ENCODE peak calls at places on chromosomes 16 and 17, in nine cellular contexts. L is stimulated activated CD4-positive, alpha-beta T cell treated with anti-CD3 and anti-CD28 coated beads, Interleukin-15, amount 100 ng/mL, for 1 hour; U is tibial nerve; X is neural progenitor cell; T is stimulated activated CD8-positive, alpha-beta memory T cell treated with anti-CD3 and anti-CD28 coated beads, Interleukin-15, amount 100 ng/mL, for 24 hours; P is upper lobe of right lung; Q is brain pericyte; R is heart left ventricle; K is amygdala. F is an unnamed sample.

GRCh38 chr17:15511142-15511541 is 43.7 kb upstream of the CDRT4 start:
- DNase-seq in L (no peak), U (no peak), X (no peak), T (no peak), P (no peak), Q (no peak), R (no peak), K (no peak), F (no peak)

GRCh38 chr16:67968440-67969285 is at the start of gene SLC12A4:
- DNase-seq in L (peak), U (peak), X (peak), T (peak), P (peak), Q (no peak), R (peak), K (peak), F (no peak)

GRCh38 chr17:48056879-48057278 is 8.7 kb downstream of the NFE2L1 start:
- DNase-seq in L (no peak), U (no peak), X (no peak), T (no peak), P (no peak), Q (no peak), R (no peak), K (no peak), F (no peak)

GRCh38 chr16:9012848-9013507 is 49.3 kb upstream of the USP7 start:
- DNase-seq in L (no peak), U (no peak), X (peak), T (no peak), P (no peak), Q (no peak), R (peak), K (no peak), F (no peak)

GRCh38 chr17:77948690-77949114 is 9.8 kb upstream of the TNRC6C start:
- DNase-seq in L (no peak), U (peak), X (peak), T (no peak), P (no peak), Q (no peak), R (no peak), K (no peak), F (no peak)

GRCh38 chr17:58960068-58960467 is 146.6 kb downstream of the TRIM37 start:
- DNase-seq in L (no peak), U (no peak), X (no peak), T (no peak), P (no peak), Q (no peak), R (no peak), K (no peak), F (peak)

GRCh38 chr17:81962499-81963441 is 1.8 kb upstream of the NOTUM start:
- DNase-seq in L (no peak), U (no peak), X (peak), T (no peak), P (no peak), Q (no peak), R (no peak), K (no peak), F (no peak)

GRCh38 chr17:38877130-38877851 is 7.4 kb downstream of the LASP1 start:
- DNase-seq in L (no peak), U (no peak), X (peak), T (no peak), P (no peak), Q (no peak), R (no peak), K (peak), F (no peak)

GRCh38 chr17:1732241-1733046 is 7.9 kb downstream of the WDR81 start:
- DNase-seq in L (no peak), U (no peak), X (no peak), T (no peak), P (no peak), Q (no peak), R (peak), K (no peak), F (no peak)

GRCh38 chr17:46027326-46028325 is 28.6 kb downstream of the STH start:
- DNase-seq in L (no peak), U (no peak), X (no peak), T (no peak), P (no peak), Q (no peak), R (no peak), K (no peak), F (no peak)

GRCh38 chr17:79154951-79155557 is 80.4 kb downstream of the ENGASE start:
- DNase-seq in L (no peak), U (no peak), X (no peak), T (no peak), P (peak), Q (no peak), R (no peak), K (no peak), F (no peak)

GRCh38 chr17:33811006-33811760 is 443.9 kb upstream of the CCL2 start:
- DNase-seq in L (no peak), U (no peak), X (peak), T (no peak), P (no peak), Q (no peak), R (no peak), K (no peak), F (no peak)

GRCh38 chr17:44115585-44116415 is 7.6 kb downstream of the HDAC5 start:
- DNase-seq in L (no peak), U (no peak), X (peak), T (no peak), P (no peak), Q (no peak), R (no peak), K (no peak), F (no peak)

GRCh38 chr16:65663774-65664173 is 541.9 kb upstream of the CDH11 start:
- DNase-seq in L (no peak), U (no peak), X (no peak), T (no peak), P (no peak), Q (no peak), R (no peak), K (no peak), F (no peak)

GRCh38 chr16:67278773-67279295 is 498 bp upstream of the PLEKHG4 start:
- DNase-seq in L (no peak), U (no peak), X (peak), T (no peak), P (no peak), Q (no peak), R (peak), K (no peak), F (no peak)

GRCh38 chr17:82108038-82108998 is 10.3 kb upstream of the FASN start:
- DNase-seq in L (no peak), U (no peak), X (no peak), T (no peak), P (no peak), Q (no peak), R (no peak), K (no peak), F (no peak)

GRCh38 chr17:45339646-45340605 is 23.1 kb upstream of the MAP3K14 start:
- DNase-seq in L (no peak), U (no peak), X (no peak), T (no peak), P (peak), Q (no peak), R (no peak), K (no peak), F (no peak)

GRCh38 chr17:34178047-34178446 is 77.0 kb upstream of the CCL2 start:
- DNase-seq in L (no peak), U (no peak), X (peak), T (no peak), P (no peak), Q (no peak), R (no peak), K (no peak), F (no peak)

GRCh38 chr17:44558349-44559287 is 1.3 kb downstream of the FZD2 start:
- DNase-seq in L (no peak), U (no peak), X (peak), T (no peak), P (no peak), Q (no peak), R (no peak), K (no peak), F (no peak)

GRCh38 chr17:4492762-4493561 is 5.7 kb upstream of the SPNS2 start:
- DNase-seq in L (no peak), U (peak), X (peak), T (no peak), P (no peak), Q (no peak), R (no peak), K (no peak), F (no peak)

GRCh38 chr17:17694229-17695081 is 13.2 kb downstream of the RAI1 start:
- DNase-seq in L (peak), U (peak), X (peak), T (peak), P (peak), Q (no peak), R (peak), K (no peak), F (no peak)

GRCh38 chr17:44909681-44910144 is 5.6 kb downstream of the GFAP start:
- DNase-seq in L (no peak), U (no peak), X (no peak), T (no peak), P (no peak), Q (peak), R (no peak), K (no peak), F (no peak)

GRCh38 chr16:19883296-19883951 is 1.2 kb downstream of the GPRC5B start:
- DNase-seq in L (no peak), U (peak), X (peak), T (no peak), P (no peak), Q (no peak), R (peak), K (peak), F (peak)

GRCh38 chr16:49833796-49834195 is 22.1 kb downstream of the ZNF423 start:
- DNase-seq in L (no peak), U (no peak), X (no peak), T (no peak), P (no peak), Q (no peak), R (no peak), K (peak), F (no peak)

GRCh38 chr16:10817963-10818941 is at the start of gene TVP23A:
- DNase-seq in L (no peak), U (no peak), X (peak), T (no peak), P (no peak), Q (no peak), R (no peak), K (no peak), F (no peak)

GRCh38 chr16:67547423-67548264 is 14.7 kb upstream of the CTCF start:
- DNase-seq in L (no peak), U (no peak), X (no peak), T (no peak), P (peak), Q (no peak), R (peak), K (no peak), F (no peak)

GRCh38 chr17:43312011-43312410 is 78.2 kb upstream of the RNU2-1 start:
- DNase-seq in L (no peak), U (peak), X (no peak), T (no peak), P (no peak), Q (no peak), R (no peak), K (no peak), F (no peak)

F was measured in NCI-H1048.